ENCODE peak calls at places on chromosome 12, in four cellular contexts. One of them, this sample, is unnamed.
A peak's percentile ranks its signal among the peaks of the same experiment; 100 is the strongest.

GRCh38 chr12:31008241-31008711 is 65.4 kb upstream of the DDX11 start:
- DNase-seq in NCI-H460: no peak
- DNase-seq in B cell: no peak
- DNase-seq in NCI-H748 treated with DMSO at 0.1 percent for 48 hours: no peak
- DNase-seq in this sample: no peak

GRCh38 chr12:122989443-122989839 is 9.0 kb downstream of the ARL6IP4 start:
- DNase-seq in NCI-H460: no peak
- DNase-seq in B cell: no peak
- DNase-seq in NCI-H748 treated with DMSO at 0.1 percent for 48 hours: no peak
- DNase-seq in this sample: no peak

GRCh38 chr12:76883826-76884225 is 5.0 kb upstream of the CSRP2 start:
- DNase-seq in NCI-H460: no peak
- DNase-seq in NCI-H748 treated with DMSO at 0.1 percent for 48 hours: no peak
- DNase-seq in B cell: no peak
- DNase-seq in this sample: no peak

GRCh38 chr12:128076188-128076587 is 190.8 kb upstream of the TMEM132C start:
- DNase-seq in NCI-H460: peak; percentile 12
- DNase-seq in NCI-H748 treated with DMSO at 0.1 percent for 48 hours: no peak
- DNase-seq in B cell: no peak
- DNase-seq in this sample: no peak

GRCh38 chr12:65546528-65546927 is 268.0 kb downstream of the MSRB3 start:
- DNase-seq in NCI-H460: no peak
- DNase-seq in B cell: no peak
- DNase-seq in NCI-H748 treated with DMSO at 0.1 percent for 48 hours: no peak
- DNase-seq in this sample: no peak

GRCh38 chr12:104877107-104877705 is 80.9 kb downstream of the SLC41A2 start:
- DNase-seq in B cell: peak; percentile 26
- DNase-seq in NCI-H460: peak; percentile 40
- DNase-seq in NCI-H748 treated with DMSO at 0.1 percent for 48 hours: peak; percentile 2
- DNase-seq in this sample: no peak

GRCh38 chr12:132593938-132594358 is 16.4 kb downstream of the LRCOL1 start:
- DNase-seq in B cell: no peak
- DNase-seq in NCI-H748 treated with DMSO at 0.1 percent for 48 hours: peak; percentile 96
- DNase-seq in NCI-H460: peak; percentile 97
- DNase-seq in this sample: peak; percentile 95

GRCh38 chr12:78149459-78149858 is 318.8 kb downstream of the NAV3 start:
- DNase-seq in NCI-H460: no peak
- DNase-seq in NCI-H748 treated with DMSO at 0.1 percent for 48 hours: no peak
- DNase-seq in B cell: no peak
- DNase-seq in this sample: no peak

GRCh38 chr12:124469193-124469888 is 98.1 kb downstream of the NCOR2 start:
- DNase-seq in NCI-H460: no peak
- DNase-seq in NCI-H748 treated with DMSO at 0.1 percent for 48 hours: no peak
- DNase-seq in B cell: no peak
- DNase-seq in this sample: no peak

GRCh38 chr12:56010112-56010570 is 10.7 kb upstream of the IKZF4 start:
- DNase-seq in B cell: no peak
- DNase-seq in NCI-H460: no peak
- DNase-seq in NCI-H748 treated with DMSO at 0.1 percent for 48 hours: no peak
- DNase-seq in this sample: no peak

GRCh38 chr12:27969011-27969900 is 3.3 kb downstream of the PTHLH start:
- DNase-seq in NCI-H748 treated with DMSO at 0.1 percent for 48 hours: no peak
- DNase-seq in NCI-H460: no peak
- DNase-seq in B cell: no peak
- DNase-seq in this sample: no peak

GRCh38 chr12:80777587-80777986 is 60.9 kb downstream of the MYF5 start:
- DNase-seq in NCI-H748 treated with DMSO at 0.1 percent for 48 hours: peak; percentile 76
- DNase-seq in NCI-H460: no peak
- DNase-seq in B cell: no peak
- DNase-seq in this sample: no peak

GRCh38 chr12:106919910-106920544 is 35.7 kb upstream of the TMEM263 start:
- DNase-seq in NCI-H748 treated with DMSO at 0.1 percent for 48 hours: peak; percentile 26
- DNase-seq in B cell: no peak
- DNase-seq in NCI-H460: peak; percentile 51
- DNase-seq in this sample: peak; percentile 34

GRCh38 chr12:105041186-105041585 is 43.1 kb downstream of the ALDH1L2 start:
- DNase-seq in NCI-H460: no peak
- DNase-seq in B cell: no peak
- DNase-seq in NCI-H748 treated with DMSO at 0.1 percent for 48 hours: no peak
- DNase-seq in this sample: no peak

GRCh38 chr12:46154221-46154975 is 114.4 kb downstream of the SLC38A1 start:
- DNase-seq in NCI-H460: no peak
- DNase-seq in NCI-H748 treated with DMSO at 0.1 percent for 48 hours: no peak
- DNase-seq in B cell: no peak
- DNase-seq in this sample: peak; percentile 3

GRCh38 chr12:79524507-79525148 is 166.1 kb downstream of the PAWR start:
- DNase-seq in NCI-H748 treated with DMSO at 0.1 percent for 48 hours: no peak
- DNase-seq in B cell: no peak
- DNase-seq in NCI-H460: no peak
- DNase-seq in this sample: no peak

GRCh38 chr12:113436993-113437728 is 15.0 kb downstream of the SDSL start:
- DNase-seq in B cell: no peak
- DNase-seq in NCI-H460: no peak
- DNase-seq in NCI-H748 treated with DMSO at 0.1 percent for 48 hours: no peak
- DNase-seq in this sample: no peak

GRCh38 chr12:95943231-95943842 is at the start of gene AMDHD1:
- DNase-seq in NCI-H748 treated with DMSO at 0.1 percent for 48 hours: peak; percentile 24
- DNase-seq in B cell: peak; percentile 78
- DNase-seq in NCI-H460: peak; percentile 54
- DNase-seq in this sample: peak; percentile 40

GRCh38 chr12:121789800-121790748 is 3.4 kb downstream of the RHOF start:
- DNase-seq in NCI-H748 treated with DMSO at 0.1 percent for 48 hours: no peak
- DNase-seq in B cell: peak; percentile 86
- DNase-seq in NCI-H460: no peak
- DNase-seq in this sample: no peak

GRCh38 chr12:25718081-25718731 is 165.1 kb upstream of the LMNTD1 start:
- DNase-seq in NCI-H748 treated with DMSO at 0.1 percent for 48 hours: no peak
- DNase-seq in NCI-H460: no peak
- DNase-seq in B cell: no peak
- DNase-seq in this sample: no peak